ENCODE peak calls at places on chromosomes 1 and 21, in ten cellular contexts. One of them, this sample, is unnamed.
A peak's percentile ranks its signal among the peaks of the same experiment; 100 is the strongest.

GRCh38 chr1:114979278-114979891 is 50.2 kb upstream of the TSHB start:
- DNase-seq in stimulated activated effector memory CD8-positive, alpha-beta T cell treated with anti-CD3 and anti-CD28 coated beads, Interleukin-12 subunit alpha, Interleukin-12 subunit beta, amount 100 ng/mL, for 72 hours: peak; percentile 76
- DNase-seq in fibroblast of mammary gland: peak; percentile 60
- DNase-seq in skeletal muscle cell: peak; percentile 8
- DNase-seq in cardiac fibroblast: peak; percentile 63
- DNase-seq in stimulated activated CD4-positive, alpha-beta T cell treated with anti-CD3 and anti-CD28 coated beads, Interleukin-12 subunit alpha, Interleukin-12 subunit beta, amount 100 ng/mL, for 4 hours: peak; percentile 58
- DNase-seq in immature natural killer cell: peak; percentile 54
- DNase-seq in NAMALWA: peak; percentile 72
- DNase-seq in activated naive CD4-positive, alpha-beta T cell: peak; percentile 5
- DNase-seq in GM12878: peak; percentile 13
- DNase-seq in this sample: no peak

GRCh38 chr1:60423181-60423780 is 349.7 kb upstream of the C1orf87 start:
- DNase-seq in activated naive CD4-positive, alpha-beta T cell: no peak
- DNase-seq in stimulated activated CD4-positive, alpha-beta T cell treated with anti-CD3 and anti-CD28 coated beads, Interleukin-12 subunit alpha, Interleukin-12 subunit beta, amount 100 ng/mL, for 4 hours: no peak
- DNase-seq in stimulated activated effector memory CD8-positive, alpha-beta T cell treated with anti-CD3 and anti-CD28 coated beads, Interleukin-12 subunit alpha, Interleukin-12 subunit beta, amount 100 ng/mL, for 72 hours: no peak
- DNase-seq in GM12878: no peak
- DNase-seq in immature natural killer cell: no peak
- DNase-seq in fibroblast of mammary gland: peak; percentile 22
- DNase-seq in NAMALWA: no peak
- DNase-seq in cardiac fibroblast: peak; percentile 12
- DNase-seq in skeletal muscle cell: no peak
- DNase-seq in this sample: no peak

GRCh38 chr1:203625623-203626189 is 926 bp upstream of the ATP2B4 start:
- DNase-seq in NAMALWA: peak; percentile 78
- DNase-seq in GM12878: peak; percentile 54
- DNase-seq in immature natural killer cell: peak; percentile 80
- DNase-seq in fibroblast of mammary gland: peak; percentile 65
- DNase-seq in cardiac fibroblast: peak; percentile 64
- DNase-seq in skeletal muscle cell: no peak
- DNase-seq in stimulated activated CD4-positive, alpha-beta T cell treated with anti-CD3 and anti-CD28 coated beads, Interleukin-12 subunit alpha, Interleukin-12 subunit beta, amount 100 ng/mL, for 4 hours: no peak
- DNase-seq in stimulated activated effector memory CD8-positive, alpha-beta T cell treated with anti-CD3 and anti-CD28 coated beads, Interleukin-12 subunit alpha, Interleukin-12 subunit beta, amount 100 ng/mL, for 72 hours: peak; percentile 77
- DNase-seq in activated naive CD4-positive, alpha-beta T cell: no peak
- DNase-seq in this sample: no peak

GRCh38 chr1:161133220-161133740 is 813 bp upstream of the DEDD start:
- DNase-seq in cardiac fibroblast: peak; percentile 18
- DNase-seq in stimulated activated CD4-positive, alpha-beta T cell treated with anti-CD3 and anti-CD28 coated beads, Interleukin-12 subunit alpha, Interleukin-12 subunit beta, amount 100 ng/mL, for 4 hours: no peak
- DNase-seq in immature natural killer cell: no peak
- DNase-seq in GM12878: no peak
- DNase-seq in fibroblast of mammary gland: peak; percentile 15
- DNase-seq in skeletal muscle cell: no peak
- DNase-seq in activated naive CD4-positive, alpha-beta T cell: no peak
- DNase-seq in NAMALWA: no peak
- DNase-seq in stimulated activated effector memory CD8-positive, alpha-beta T cell treated with anti-CD3 and anti-CD28 coated beads, Interleukin-12 subunit alpha, Interleukin-12 subunit beta, amount 100 ng/mL, for 72 hours: no peak
- DNase-seq in this sample: no peak

GRCh38 chr1:174949061-174949460 is 50.7 kb upstream of the CACYBP start:
- DNase-seq in activated naive CD4-positive, alpha-beta T cell: no peak
- DNase-seq in skeletal muscle cell: no peak
- DNase-seq in immature natural killer cell: no peak
- DNase-seq in GM12878: no peak
- DNase-seq in cardiac fibroblast: no peak
- DNase-seq in stimulated activated effector memory CD8-positive, alpha-beta T cell treated with anti-CD3 and anti-CD28 coated beads, Interleukin-12 subunit alpha, Interleukin-12 subunit beta, amount 100 ng/mL, for 72 hours: no peak
- DNase-seq in fibroblast of mammary gland: no peak
- DNase-seq in stimulated activated CD4-positive, alpha-beta T cell treated with anti-CD3 and anti-CD28 coated beads, Interleukin-12 subunit alpha, Interleukin-12 subunit beta, amount 100 ng/mL, for 4 hours: no peak
- DNase-seq in NAMALWA: no peak
- DNase-seq in this sample: no peak

GRCh38 chr1:65265296-65266271 is 43.8 kb upstream of the DNAJC6 start:
- DNase-seq in activated naive CD4-positive, alpha-beta T cell: no peak
- DNase-seq in fibroblast of mammary gland: peak; percentile 38
- DNase-seq in immature natural killer cell: no peak
- DNase-seq in skeletal muscle cell: no peak
- DNase-seq in NAMALWA: no peak
- DNase-seq in stimulated activated CD4-positive, alpha-beta T cell treated with anti-CD3 and anti-CD28 coated beads, Interleukin-12 subunit alpha, Interleukin-12 subunit beta, amount 100 ng/mL, for 4 hours: peak; percentile 18
- DNase-seq in cardiac fibroblast: peak; percentile 44
- DNase-seq in GM12878: no peak
- DNase-seq in stimulated activated effector memory CD8-positive, alpha-beta T cell treated with anti-CD3 and anti-CD28 coated beads, Interleukin-12 subunit alpha, Interleukin-12 subunit beta, amount 100 ng/mL, for 72 hours: peak; percentile 61
- DNase-seq in this sample: no peak

GRCh38 chr1:118948796-118949195 is 39.3 kb downstream of the TBX15 start:
- DNase-seq in skeletal muscle cell: no peak
- DNase-seq in cardiac fibroblast: peak; percentile 11
- DNase-seq in NAMALWA: no peak
- DNase-seq in fibroblast of mammary gland: peak; percentile 58
- DNase-seq in GM12878: no peak
- DNase-seq in stimulated activated effector memory CD8-positive, alpha-beta T cell treated with anti-CD3 and anti-CD28 coated beads, Interleukin-12 subunit alpha, Interleukin-12 subunit beta, amount 100 ng/mL, for 72 hours: no peak
- DNase-seq in activated naive CD4-positive, alpha-beta T cell: no peak
- DNase-seq in immature natural killer cell: no peak
- DNase-seq in stimulated activated CD4-positive, alpha-beta T cell treated with anti-CD3 and anti-CD28 coated beads, Interleukin-12 subunit alpha, Interleukin-12 subunit beta, amount 100 ng/mL, for 4 hours: no peak
- DNase-seq in this sample: no peak

GRCh38 chr1:19354531-19354981 is 42.4 kb downstream of the SLC66A1 start:
- DNase-seq in activated naive CD4-positive, alpha-beta T cell: no peak
- DNase-seq in cardiac fibroblast: no peak
- DNase-seq in NAMALWA: no peak
- DNase-seq in stimulated activated effector memory CD8-positive, alpha-beta T cell treated with anti-CD3 and anti-CD28 coated beads, Interleukin-12 subunit alpha, Interleukin-12 subunit beta, amount 100 ng/mL, for 72 hours: no peak
- DNase-seq in skeletal muscle cell: no peak
- DNase-seq in immature natural killer cell: no peak
- DNase-seq in fibroblast of mammary gland: no peak
- DNase-seq in GM12878: no peak
- DNase-seq in stimulated activated CD4-positive, alpha-beta T cell treated with anti-CD3 and anti-CD28 coated beads, Interleukin-12 subunit alpha, Interleukin-12 subunit beta, amount 100 ng/mL, for 4 hours: no peak
- DNase-seq in this sample: no peak

GRCh38 chr1:243680861-243681260 is 169.2 kb downstream of the AKT3 start:
- DNase-seq in immature natural killer cell: no peak
- DNase-seq in stimulated activated effector memory CD8-positive, alpha-beta T cell treated with anti-CD3 and anti-CD28 coated beads, Interleukin-12 subunit alpha, Interleukin-12 subunit beta, amount 100 ng/mL, for 72 hours: no peak
- DNase-seq in GM12878: no peak
- DNase-seq in fibroblast of mammary gland: no peak
- DNase-seq in cardiac fibroblast: no peak
- DNase-seq in stimulated activated CD4-positive, alpha-beta T cell treated with anti-CD3 and anti-CD28 coated beads, Interleukin-12 subunit alpha, Interleukin-12 subunit beta, amount 100 ng/mL, for 4 hours: no peak
- DNase-seq in NAMALWA: no peak
- DNase-seq in skeletal muscle cell: no peak
- DNase-seq in activated naive CD4-positive, alpha-beta T cell: no peak
- DNase-seq in this sample: no peak

GRCh38 chr1:43836267-43836951 is 97.2 kb upstream of the ARTN start:
- DNase-seq in cardiac fibroblast: no peak
- DNase-seq in immature natural killer cell: no peak
- DNase-seq in fibroblast of mammary gland: no peak
- DNase-seq in activated naive CD4-positive, alpha-beta T cell: peak; percentile 26
- DNase-seq in skeletal muscle cell: no peak
- DNase-seq in NAMALWA: peak; percentile 97
- DNase-seq in GM12878: peak; percentile 88
- DNase-seq in stimulated activated effector memory CD8-positive, alpha-beta T cell treated with anti-CD3 and anti-CD28 coated beads, Interleukin-12 subunit alpha, Interleukin-12 subunit beta, amount 100 ng/mL, for 72 hours: peak; percentile 72
- DNase-seq in stimulated activated CD4-positive, alpha-beta T cell treated with anti-CD3 and anti-CD28 coated beads, Interleukin-12 subunit alpha, Interleukin-12 subunit beta, amount 100 ng/mL, for 4 hours: peak; percentile 63
- DNase-seq in this sample: peak; percentile 37

GRCh38 chr1:167502192-167502551 is 16.2 kb downstream of the CD247 start:
- DNase-seq in stimulated activated effector memory CD8-positive, alpha-beta T cell treated with anti-CD3 and anti-CD28 coated beads, Interleukin-12 subunit alpha, Interleukin-12 subunit beta, amount 100 ng/mL, for 72 hours: no peak
- DNase-seq in cardiac fibroblast: no peak
- DNase-seq in immature natural killer cell: no peak
- DNase-seq in NAMALWA: no peak
- DNase-seq in stimulated activated CD4-positive, alpha-beta T cell treated with anti-CD3 and anti-CD28 coated beads, Interleukin-12 subunit alpha, Interleukin-12 subunit beta, amount 100 ng/mL, for 4 hours: no peak
- DNase-seq in GM12878: no peak
- DNase-seq in activated naive CD4-positive, alpha-beta T cell: no peak
- DNase-seq in fibroblast of mammary gland: no peak
- DNase-seq in skeletal muscle cell: no peak
- DNase-seq in this sample: no peak

GRCh38 chr1:4129693-4130092 is 229.6 kb upstream of the C1orf174 start:
- DNase-seq in stimulated activated CD4-positive, alpha-beta T cell treated with anti-CD3 and anti-CD28 coated beads, Interleukin-12 subunit alpha, Interleukin-12 subunit beta, amount 100 ng/mL, for 4 hours: no peak
- DNase-seq in stimulated activated effector memory CD8-positive, alpha-beta T cell treated with anti-CD3 and anti-CD28 coated beads, Interleukin-12 subunit alpha, Interleukin-12 subunit beta, amount 100 ng/mL, for 72 hours: no peak
- DNase-seq in NAMALWA: no peak
- DNase-seq in immature natural killer cell: no peak
- DNase-seq in cardiac fibroblast: no peak
- DNase-seq in GM12878: no peak
- DNase-seq in fibroblast of mammary gland: no peak
- DNase-seq in skeletal muscle cell: no peak
- DNase-seq in activated naive CD4-positive, alpha-beta T cell: no peak
- DNase-seq in this sample: no peak

GRCh38 chr1:112626193-112626592 is 6.6 kb downstream of the CAPZA1 start:
- DNase-seq in stimulated activated effector memory CD8-positive, alpha-beta T cell treated with anti-CD3 and anti-CD28 coated beads, Interleukin-12 subunit alpha, Interleukin-12 subunit beta, amount 100 ng/mL, for 72 hours: no peak
- DNase-seq in GM12878: no peak
- DNase-seq in skeletal muscle cell: no peak
- DNase-seq in activated naive CD4-positive, alpha-beta T cell: no peak
- DNase-seq in NAMALWA: no peak
- DNase-seq in cardiac fibroblast: no peak
- DNase-seq in stimulated activated CD4-positive, alpha-beta T cell treated with anti-CD3 and anti-CD28 coated beads, Interleukin-12 subunit alpha, Interleukin-12 subunit beta, amount 100 ng/mL, for 4 hours: no peak
- DNase-seq in fibroblast of mammary gland: no peak
- DNase-seq in immature natural killer cell: no peak
- DNase-seq in this sample: no peak

GRCh38 chr1:94690033-94690712 is 130.0 kb upstream of the SLC44A3 start:
- DNase-seq in activated naive CD4-positive, alpha-beta T cell: no peak
- DNase-seq in fibroblast of mammary gland: peak; percentile 92
- DNase-seq in stimulated activated effector memory CD8-positive, alpha-beta T cell treated with anti-CD3 and anti-CD28 coated beads, Interleukin-12 subunit alpha, Interleukin-12 subunit beta, amount 100 ng/mL, for 72 hours: no peak
- DNase-seq in skeletal muscle cell: no peak
- DNase-seq in cardiac fibroblast: peak; percentile 77
- DNase-seq in NAMALWA: no peak
- DNase-seq in stimulated activated CD4-positive, alpha-beta T cell treated with anti-CD3 and anti-CD28 coated beads, Interleukin-12 subunit alpha, Interleukin-12 subunit beta, amount 100 ng/mL, for 4 hours: no peak
- DNase-seq in GM12878: no peak
- DNase-seq in immature natural killer cell: no peak
- DNase-seq in this sample: no peak

GRCh38 chr1:221687731-221688487 is 54.0 kb downstream of the DUSP10 start:
- DNase-seq in activated naive CD4-positive, alpha-beta T cell: no peak
- DNase-seq in NAMALWA: no peak
- DNase-seq in GM12878: no peak
- DNase-seq in stimulated activated CD4-positive, alpha-beta T cell treated with anti-CD3 and anti-CD28 coated beads, Interleukin-12 subunit alpha, Interleukin-12 subunit beta, amount 100 ng/mL, for 4 hours: no peak
- DNase-seq in skeletal muscle cell: no peak
- DNase-seq in stimulated activated effector memory CD8-positive, alpha-beta T cell treated with anti-CD3 and anti-CD28 coated beads, Interleukin-12 subunit alpha, Interleukin-12 subunit beta, amount 100 ng/mL, for 72 hours: no peak
- DNase-seq in immature natural killer cell: peak; percentile 13
- DNase-seq in cardiac fibroblast: no peak
- DNase-seq in fibroblast of mammary gland: no peak
- DNase-seq in this sample: no peak

GRCh38 chr1:200021537-200022238 is 5.8 kb upstream of the NR5A2 start:
- DNase-seq in stimulated activated effector memory CD8-positive, alpha-beta T cell treated with anti-CD3 and anti-CD28 coated beads, Interleukin-12 subunit alpha, Interleukin-12 subunit beta, amount 100 ng/mL, for 72 hours: no peak
- DNase-seq in stimulated activated CD4-positive, alpha-beta T cell treated with anti-CD3 and anti-CD28 coated beads, Interleukin-12 subunit alpha, Interleukin-12 subunit beta, amount 100 ng/mL, for 4 hours: no peak
- DNase-seq in skeletal muscle cell: no peak
- DNase-seq in immature natural killer cell: no peak
- DNase-seq in fibroblast of mammary gland: no peak
- DNase-seq in activated naive CD4-positive, alpha-beta T cell: no peak
- DNase-seq in GM12878: no peak
- DNase-seq in NAMALWA: no peak
- DNase-seq in cardiac fibroblast: no peak
- DNase-seq in this sample: no peak

GRCh38 chr1:208731976-208732821 is 488.0 kb upstream of the PLXNA2 start:
- DNase-seq in fibroblast of mammary gland: no peak
- DNase-seq in GM12878: peak; percentile 24
- DNase-seq in immature natural killer cell: no peak
- DNase-seq in stimulated activated effector memory CD8-positive, alpha-beta T cell treated with anti-CD3 and anti-CD28 coated beads, Interleukin-12 subunit alpha, Interleukin-12 subunit beta, amount 100 ng/mL, for 72 hours: no peak
- DNase-seq in cardiac fibroblast: no peak
- DNase-seq in skeletal muscle cell: no peak
- DNase-seq in stimulated activated CD4-positive, alpha-beta T cell treated with anti-CD3 and anti-CD28 coated beads, Interleukin-12 subunit alpha, Interleukin-12 subunit beta, amount 100 ng/mL, for 4 hours: no peak
- DNase-seq in activated naive CD4-positive, alpha-beta T cell: no peak
- DNase-seq in NAMALWA: peak; percentile 40
- DNase-seq in this sample: no peak

GRCh38 chr1:25184011-25184762 is 48.1 kb downstream of the SYF2 start:
- DNase-seq in NAMALWA: no peak
- DNase-seq in immature natural killer cell: no peak
- DNase-seq in skeletal muscle cell: no peak
- DNase-seq in stimulated activated effector memory CD8-positive, alpha-beta T cell treated with anti-CD3 and anti-CD28 coated beads, Interleukin-12 subunit alpha, Interleukin-12 subunit beta, amount 100 ng/mL, for 72 hours: no peak
- DNase-seq in GM12878: no peak
- DNase-seq in stimulated activated CD4-positive, alpha-beta T cell treated with anti-CD3 and anti-CD28 coated beads, Interleukin-12 subunit alpha, Interleukin-12 subunit beta, amount 100 ng/mL, for 4 hours: no peak
- DNase-seq in cardiac fibroblast: no peak
- DNase-seq in fibroblast of mammary gland: no peak
- DNase-seq in activated naive CD4-positive, alpha-beta T cell: no peak
- DNase-seq in this sample: no peak

GRCh38 chr1:19372136-19372514 is 60.0 kb downstream of the SLC66A1 start:
- DNase-seq in skeletal muscle cell: no peak
- DNase-seq in NAMALWA: no peak
- DNase-seq in activated naive CD4-positive, alpha-beta T cell: no peak
- DNase-seq in GM12878: no peak
- DNase-seq in cardiac fibroblast: no peak
- DNase-seq in fibroblast of mammary gland: peak; percentile 36
- DNase-seq in stimulated activated effector memory CD8-positive, alpha-beta T cell treated with anti-CD3 and anti-CD28 coated beads, Interleukin-12 subunit alpha, Interleukin-12 subunit beta, amount 100 ng/mL, for 72 hours: no peak
- DNase-seq in stimulated activated CD4-positive, alpha-beta T cell treated with anti-CD3 and anti-CD28 coated beads, Interleukin-12 subunit alpha, Interleukin-12 subunit beta, amount 100 ng/mL, for 4 hours: no peak
- DNase-seq in immature natural killer cell: no peak
- DNase-seq in this sample: no peak

GRCh38 chr1:204680461-204680860 is 5.1 kb downstream of the LRRN2 start:
- DNase-seq in cardiac fibroblast: no peak
- DNase-seq in activated naive CD4-positive, alpha-beta T cell: no peak
- DNase-seq in skeletal muscle cell: no peak
- DNase-seq in immature natural killer cell: no peak
- DNase-seq in fibroblast of mammary gland: no peak
- DNase-seq in stimulated activated CD4-positive, alpha-beta T cell treated with anti-CD3 and anti-CD28 coated beads, Interleukin-12 subunit alpha, Interleukin-12 subunit beta, amount 100 ng/mL, for 4 hours: no peak
- DNase-seq in NAMALWA: no peak
- DNase-seq in stimulated activated effector memory CD8-positive, alpha-beta T cell treated with anti-CD3 and anti-CD28 coated beads, Interleukin-12 subunit alpha, Interleukin-12 subunit beta, amount 100 ng/mL, for 72 hours: no peak
- DNase-seq in GM12878: no peak
- DNase-seq in this sample: no peak

GRCh38 chr1:103273106-103273505 is 164.8 kb upstream of the COL11A1 start:
- DNase-seq in immature natural killer cell: no peak
- DNase-seq in activated naive CD4-positive, alpha-beta T cell: no peak
- DNase-seq in stimulated activated effector memory CD8-positive, alpha-beta T cell treated with anti-CD3 and anti-CD28 coated beads, Interleukin-12 subunit alpha, Interleukin-12 subunit beta, amount 100 ng/mL, for 72 hours: no peak
- DNase-seq in NAMALWA: no peak
- DNase-seq in skeletal muscle cell: no peak
- DNase-seq in GM12878: no peak
- DNase-seq in stimulated activated CD4-positive, alpha-beta T cell treated with anti-CD3 and anti-CD28 coated beads, Interleukin-12 subunit alpha, Interleukin-12 subunit beta, amount 100 ng/mL, for 4 hours: no peak
- DNase-seq in cardiac fibroblast: no peak
- DNase-seq in fibroblast of mammary gland: no peak
- DNase-seq in this sample: no peak

GRCh38 chr1:212454741-212455140 is 22.0 kb downstream of the NENF start:
- DNase-seq in fibroblast of mammary gland: no peak
- DNase-seq in NAMALWA: no peak
- DNase-seq in immature natural killer cell: no peak
- DNase-seq in skeletal muscle cell: no peak
- DNase-seq in stimulated activated CD4-positive, alpha-beta T cell treated with anti-CD3 and anti-CD28 coated beads, Interleukin-12 subunit alpha, Interleukin-12 subunit beta, amount 100 ng/mL, for 4 hours: no peak
- DNase-seq in GM12878: no peak
- DNase-seq in cardiac fibroblast: no peak
- DNase-seq in activated naive CD4-positive, alpha-beta T cell: no peak
- DNase-seq in stimulated activated effector memory CD8-positive, alpha-beta T cell treated with anti-CD3 and anti-CD28 coated beads, Interleukin-12 subunit alpha, Interleukin-12 subunit beta, amount 100 ng/mL, for 72 hours: no peak
- DNase-seq in this sample: no peak

GRCh38 chr1:166156674-166157073 is 10.1 kb downstream of the FAM78B start:
- DNase-seq in NAMALWA: no peak
- DNase-seq in stimulated activated CD4-positive, alpha-beta T cell treated with anti-CD3 and anti-CD28 coated beads, Interleukin-12 subunit alpha, Interleukin-12 subunit beta, amount 100 ng/mL, for 4 hours: no peak
- DNase-seq in cardiac fibroblast: no peak
- DNase-seq in skeletal muscle cell: no peak
- DNase-seq in fibroblast of mammary gland: no peak
- DNase-seq in stimulated activated effector memory CD8-positive, alpha-beta T cell treated with anti-CD3 and anti-CD28 coated beads, Interleukin-12 subunit alpha, Interleukin-12 subunit beta, amount 100 ng/mL, for 72 hours: no peak
- DNase-seq in GM12878: no peak
- DNase-seq in immature natural killer cell: no peak
- DNase-seq in activated naive CD4-positive, alpha-beta T cell: no peak
- DNase-seq in this sample: no peak

GRCh38 chr21:20396798-20397197 is 601.4 kb upstream of the NCAM2 start:
- DNase-seq in stimulated activated effector memory CD8-positive, alpha-beta T cell treated with anti-CD3 and anti-CD28 coated beads, Interleukin-12 subunit alpha, Interleukin-12 subunit beta, amount 100 ng/mL, for 72 hours: no peak
- DNase-seq in fibroblast of mammary gland: no peak
- DNase-seq in immature natural killer cell: no peak
- DNase-seq in stimulated activated CD4-positive, alpha-beta T cell treated with anti-CD3 and anti-CD28 coated beads, Interleukin-12 subunit alpha, Interleukin-12 subunit beta, amount 100 ng/mL, for 4 hours: no peak
- DNase-seq in skeletal muscle cell: no peak
- DNase-seq in cardiac fibroblast: no peak
- DNase-seq in GM12878: no peak
- DNase-seq in NAMALWA: no peak
- DNase-seq in activated naive CD4-positive, alpha-beta T cell: no peak
- DNase-seq in this sample: no peak

GRCh38 chr1:154755858-154756730 is 114.0 kb downstream of the KCNN3 start:
- DNase-seq in cardiac fibroblast: no peak
- DNase-seq in skeletal muscle cell: no peak
- DNase-seq in stimulated activated effector memory CD8-positive, alpha-beta T cell treated with anti-CD3 and anti-CD28 coated beads, Interleukin-12 subunit alpha, Interleukin-12 subunit beta, amount 100 ng/mL, for 72 hours: no peak
- DNase-seq in immature natural killer cell: no peak
- DNase-seq in activated naive CD4-positive, alpha-beta T cell: no peak
- DNase-seq in NAMALWA: no peak
- DNase-seq in stimulated activated CD4-positive, alpha-beta T cell treated with anti-CD3 and anti-CD28 coated beads, Interleukin-12 subunit alpha, Interleukin-12 subunit beta, amount 100 ng/mL, for 4 hours: no peak
- DNase-seq in fibroblast of mammary gland: peak; percentile 44
- DNase-seq in GM12878: no peak
- DNase-seq in this sample: no peak

This sample was measured in activated B cell treated with CpG ODN at 0.5 μM for 24 hours.